ENCODE peak calls at places on chromosomes 11 and 22, in ten cellular contexts. One of them, this sample, is unnamed. For H3K27me3, the result is how much of the 10 kb centered on the place peaks cover.

GRCh38 chr11:67534070-67534679 is 10.9 kb upstream of the CABP2 start:
- DNase-seq in IMR-90: no peak
- DNase-seq in left ventricle myocardium inferior: no peak
- DNase-seq in prostate gland: no peak
- DNase-seq in thoracic aorta: no peak
- DNase-seq in bronchial epithelial cell: no peak
- DNase-seq in tibial artery: no peak
- DNase-seq in HCT116: peak
- DNase-seq in HL-60: no peak
- DNase-seq in right lobe of liver: no peak
- DNase-seq in this sample: no peak

GRCh38 chr11:65892661-65893317 is 2.3 kb downstream of the CCDC85B start:
- DNase-seq in IMR-90: no peak
- DNase-seq in HCT116: no peak
- DNase-seq in left ventricle myocardium inferior: no peak
- DNase-seq in thoracic aorta: no peak
- DNase-seq in prostate gland: no peak
- DNase-seq in right lobe of liver: no peak
- DNase-seq in bronchial epithelial cell: no peak
- DNase-seq in tibial artery: no peak
- DNase-seq in HL-60: no peak
- DNase-seq in this sample: peak

GRCh38 chr11:8099291-8099899 is 18.4 kb downstream of the TUB start:
- DNase-seq in prostate gland: peak
- DNase-seq in right lobe of liver: no peak
- DNase-seq in bronchial epithelial cell: peak
- DNase-seq in left ventricle myocardium inferior: peak
- DNase-seq in tibial artery: peak
- DNase-seq in HCT116: peak
- DNase-seq in IMR-90: peak
- DNase-seq in HL-60: peak
- DNase-seq in thoracic aorta: peak
- DNase-seq in this sample: peak

GRCh38 chr11:75056806-75057205 is 39.9 kb downstream of the OR2AT4 start:
- DNase-seq in tibial artery: no peak
- DNase-seq in HL-60: peak
- DNase-seq in bronchial epithelial cell: peak
- DNase-seq in left ventricle myocardium inferior: no peak
- DNase-seq in IMR-90: no peak
- DNase-seq in right lobe of liver: no peak
- DNase-seq in prostate gland: no peak
- DNase-seq in HCT116: no peak
- DNase-seq in thoracic aorta: no peak
- DNase-seq in this sample: no peak

GRCh38 chr22:22937894-22938480 is 50.4 kb downstream of the IGLL5 start:
- DNase-seq in right lobe of liver: no peak
- DNase-seq in thoracic aorta: no peak
- DNase-seq in IMR-90: no peak
- DNase-seq in HCT116: no peak
- DNase-seq in HL-60: no peak
- DNase-seq in tibial artery: no peak
- DNase-seq in left ventricle myocardium inferior: no peak
- DNase-seq in prostate gland: no peak
- DNase-seq in bronchial epithelial cell: no peak
- DNase-seq in this sample: no peak

GRCh38 chr11:92308366-92308765 is 83.7 kb downstream of the FAT3 start:
- DNase-seq in left ventricle myocardium inferior: no peak
- DNase-seq in bronchial epithelial cell: peak
- DNase-seq in HL-60: no peak
- DNase-seq in thoracic aorta: no peak
- DNase-seq in HCT116: no peak
- DNase-seq in IMR-90: no peak
- DNase-seq in prostate gland: no peak
- DNase-seq in right lobe of liver: no peak
- DNase-seq in tibial artery: no peak
- DNase-seq in this sample: no peak

GRCh38 chr11:134207538-134208239 is 16.1 kb downstream of the NCAPD3 start:
- DNase-seq in tibial artery: no peak
- DNase-seq in prostate gland: no peak
- DNase-seq in IMR-90: no peak
- DNase-seq in HCT116: no peak
- DNase-seq in bronchial epithelial cell: peak
- DNase-seq in left ventricle myocardium inferior: peak
- DNase-seq in thoracic aorta: no peak
- DNase-seq in right lobe of liver: no peak
- DNase-seq in HL-60: peak
- DNase-seq in this sample: peak

GRCh38 chr11:70517996-70518907 is 119.9 kb downstream of the CTTN start:
- DNase-seq in prostate gland: no peak
- DNase-seq in right lobe of liver: peak
- DNase-seq in HL-60: no peak
- DNase-seq in left ventricle myocardium inferior: no peak
- DNase-seq in bronchial epithelial cell: peak
- DNase-seq in tibial artery: no peak
- DNase-seq in HCT116: no peak
- DNase-seq in IMR-90: peak
- DNase-seq in thoracic aorta: no peak
- DNase-seq in this sample: no peak

GRCh38 chr22:50203288-50203687 is 2.5 kb downstream of the SELENOO start:
- DNase-seq in tibial artery: no peak
- DNase-seq in IMR-90: no peak
- DNase-seq in thoracic aorta: no peak
- DNase-seq in HL-60: no peak
- DNase-seq in right lobe of liver: no peak
- DNase-seq in left ventricle myocardium inferior: no peak
- DNase-seq in bronchial epithelial cell: no peak
- DNase-seq in prostate gland: no peak
- DNase-seq in HCT116: no peak
- DNase-seq in this sample: no peak

GRCh38 chr11:132715041-132715440 is 817.3 kb downstream of the OPCML start:
- DNase-seq in HL-60: no peak
- DNase-seq in bronchial epithelial cell: no peak
- DNase-seq in right lobe of liver: no peak
- DNase-seq in IMR-90: peak
- DNase-seq in HCT116: no peak
- DNase-seq in tibial artery: no peak
- DNase-seq in prostate gland: no peak
- DNase-seq in left ventricle myocardium inferior: no peak
- DNase-seq in thoracic aorta: no peak
- DNase-seq in this sample: no peak

GRCh38 chr11:133925756-133926155 is 31.0 kb downstream of the IGSF9B start:
- DNase-seq in HL-60: no peak
- DNase-seq in thoracic aorta: no peak
- DNase-seq in tibial artery: no peak
- DNase-seq in bronchial epithelial cell: no peak
- DNase-seq in right lobe of liver: no peak
- DNase-seq in prostate gland: no peak
- DNase-seq in IMR-90: no peak
- DNase-seq in left ventricle myocardium inferior: no peak
- DNase-seq in HCT116: no peak
- DNase-seq in this sample: no peak

GRCh38 chr11:130550984-130551383 is 102.5 kb downstream of the ADAMTS15 start:
- DNase-seq in HL-60: no peak
- DNase-seq in thoracic aorta: no peak
- DNase-seq in HCT116: no peak
- DNase-seq in bronchial epithelial cell: no peak
- DNase-seq in right lobe of liver: no peak
- DNase-seq in tibial artery: no peak
- DNase-seq in IMR-90: no peak
- DNase-seq in prostate gland: no peak
- DNase-seq in left ventricle myocardium inferior: no peak
- DNase-seq in this sample: no peak

GRCh38 chr11:47005441-47005840 is 68.9 kb downstream of the CSTPP1 start:
- DNase-seq in HCT116: no peak
- DNase-seq in prostate gland: no peak
- DNase-seq in thoracic aorta: no peak
- DNase-seq in tibial artery: no peak
- DNase-seq in HL-60: no peak
- DNase-seq in right lobe of liver: no peak
- DNase-seq in IMR-90: no peak
- DNase-seq in bronchial epithelial cell: no peak
- DNase-seq in left ventricle myocardium inferior: no peak
- DNase-seq in this sample: no peak

GRCh38 chr11:45209904-45210699 is 63.7 kb downstream of the PRDM11 start:
- DNase-seq in bronchial epithelial cell: no peak
- DNase-seq in HCT116: no peak
- DNase-seq in HL-60: no peak
- DNase-seq in left ventricle myocardium inferior: peak
- DNase-seq in IMR-90: peak
- DNase-seq in tibial artery: peak
- DNase-seq in right lobe of liver: peak
- DNase-seq in thoracic aorta: peak
- DNase-seq in prostate gland: peak
- DNase-seq in this sample: peak

GRCh38 chr11:75879737-75880136 is 64.7 kb downstream of the UVRAG start:
- DNase-seq in right lobe of liver: no peak
- DNase-seq in HL-60: no peak
- DNase-seq in tibial artery: no peak
- DNase-seq in thoracic aorta: no peak
- DNase-seq in IMR-90: no peak
- DNase-seq in bronchial epithelial cell: no peak
- DNase-seq in HCT116: no peak
- DNase-seq in prostate gland: no peak
- DNase-seq in left ventricle myocardium inferior: no peak
- DNase-seq in this sample: no peak

GRCh38 chr11:48384670-48385069 is 18.4 kb upstream of the OR4C5 start:
- DNase-seq in IMR-90: no peak
- DNase-seq in left ventricle myocardium inferior: no peak
- DNase-seq in thoracic aorta: no peak
- DNase-seq in prostate gland: no peak
- DNase-seq in HL-60: no peak
- DNase-seq in HCT116: no peak
- DNase-seq in right lobe of liver: no peak
- DNase-seq in bronchial epithelial cell: no peak
- DNase-seq in tibial artery: no peak
- DNase-seq in this sample: no peak

GRCh38 chr22:27972732-27973698 is 54.0 kb upstream of the PITPNB start:
- DNase-seq in left ventricle myocardium inferior: no peak
- DNase-seq in prostate gland: no peak
- DNase-seq in IMR-90: peak
- DNase-seq in right lobe of liver: no peak
- DNase-seq in HCT116: no peak
- DNase-seq in thoracic aorta: no peak
- DNase-seq in bronchial epithelial cell: no peak
- DNase-seq in HL-60: no peak
- DNase-seq in tibial artery: no peak
- DNase-seq in this sample: no peak

GRCh38 chr11:121552160-121552559 is 99.4 kb upstream of the SORL1-AS1 start:
- DNase-seq in HL-60: no peak
- DNase-seq in tibial artery: no peak
- DNase-seq in prostate gland: no peak
- DNase-seq in HCT116: no peak
- DNase-seq in left ventricle myocardium inferior: no peak
- DNase-seq in IMR-90: no peak
- DNase-seq in thoracic aorta: no peak
- DNase-seq in right lobe of liver: no peak
- DNase-seq in bronchial epithelial cell: no peak
- DNase-seq in this sample: no peak

GRCh38 chr11:56521955-56522354 is 21.1 kb downstream of the OR5M11 start:
- DNase-seq in left ventricle myocardium inferior: no peak
- DNase-seq in bronchial epithelial cell: no peak
- DNase-seq in prostate gland: no peak
- DNase-seq in tibial artery: no peak
- DNase-seq in IMR-90: no peak
- DNase-seq in thoracic aorta: no peak
- DNase-seq in HCT116: no peak
- DNase-seq in HL-60: no peak
- DNase-seq in right lobe of liver: no peak
- DNase-seq in this sample: no peak
- TF ChIP-seq CTCF in left ventricle myocardium inferior: no peak
- TF ChIP-seq CTCF in bronchial epithelial cell: no peak
- TF ChIP-seq CTCF in prostate gland: no peak
- TF ChIP-seq CTCF in tibial artery: no peak
- TF ChIP-seq CTCF in IMR-90: no peak
- TF ChIP-seq CTCF in thoracic aorta: no peak
- TF ChIP-seq CTCF in HCT116: peak
- TF ChIP-seq CTCF in HL-60: no peak
- TF ChIP-seq CTCF in right lobe of liver: peak
- TF ChIP-seq CTCF in this sample: no peak

DNA sequence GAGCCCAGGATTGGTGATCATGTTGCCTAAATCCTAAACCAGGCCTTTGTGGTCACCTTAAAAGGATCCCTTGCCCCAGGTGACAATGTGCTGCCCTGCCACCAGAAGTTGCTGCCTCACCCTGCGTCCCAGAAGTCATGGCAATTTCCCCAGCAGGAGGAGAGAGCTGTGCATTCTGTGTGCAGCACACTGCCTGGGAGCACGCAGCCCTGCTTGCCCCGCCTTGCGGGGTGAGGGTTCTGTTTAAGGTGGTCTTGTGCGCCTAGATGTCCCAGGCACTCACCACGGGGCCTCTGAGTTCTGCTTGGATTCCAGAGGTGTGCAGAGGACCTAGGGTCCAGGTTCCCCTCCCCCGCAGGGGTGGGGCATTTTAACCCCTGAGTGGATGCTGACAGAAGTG is 95.0 kb downstream of the GRAMD1B start:
- DNase-seq in bronchial epithelial cell: no peak
- DNase-seq in tibial artery: no peak
- DNase-seq in prostate gland: no peak
- DNase-seq in HL-60: no peak
- DNase-seq in HCT116: no peak
- DNase-seq in thoracic aorta: no peak
- DNase-seq in right lobe of liver: no peak
- DNase-seq in left ventricle myocardium inferior: no peak
- DNase-seq in IMR-90: no peak
- DNase-seq in this sample: no peak
- H3K4me3 ChIP-seq in bronchial epithelial cell: no peak
- H3K4me3 ChIP-seq in tibial artery: no peak
- H3K4me3 ChIP-seq in prostate gland: no peak
- H3K4me3 ChIP-seq in HL-60: no peak
- H3K4me3 ChIP-seq in HCT116: no peak
- H3K4me3 ChIP-seq in thoracic aorta: no peak
- H3K4me3 ChIP-seq in right lobe of liver: no peak
- H3K4me3 ChIP-seq in left ventricle myocardium inferior: peak
- H3K4me3 ChIP-seq in IMR-90: no peak
- H3K4me3 ChIP-seq in this sample: no peak

GRCh38 chr11:126855536-126855935 is 145.0 kb downstream of the KIRREL3 start:
- DNase-seq in thoracic aorta: no peak
- DNase-seq in HCT116: no peak
- DNase-seq in HL-60: no peak
- DNase-seq in prostate gland: no peak
- DNase-seq in tibial artery: no peak
- DNase-seq in left ventricle myocardium inferior: no peak
- DNase-seq in bronchial epithelial cell: no peak
- DNase-seq in IMR-90: no peak
- DNase-seq in right lobe of liver: no peak
- DNase-seq in this sample: no peak
- H3K27me3 ChIP-seq in thoracic aorta: under half
- H3K27me3 ChIP-seq in HCT116: under half
- H3K27me3 ChIP-seq in HL-60: under half
- H3K27me3 ChIP-seq in prostate gland: under half
- H3K27me3 ChIP-seq in tibial artery: under half
- H3K27me3 ChIP-seq in left ventricle myocardium inferior: under half
- H3K27me3 ChIP-seq in bronchial epithelial cell: under half
- H3K27me3 ChIP-seq in IMR-90: under half
- H3K27me3 ChIP-seq in right lobe of liver: under half
- H3K27me3 ChIP-seq in this sample: under half

DNA sequence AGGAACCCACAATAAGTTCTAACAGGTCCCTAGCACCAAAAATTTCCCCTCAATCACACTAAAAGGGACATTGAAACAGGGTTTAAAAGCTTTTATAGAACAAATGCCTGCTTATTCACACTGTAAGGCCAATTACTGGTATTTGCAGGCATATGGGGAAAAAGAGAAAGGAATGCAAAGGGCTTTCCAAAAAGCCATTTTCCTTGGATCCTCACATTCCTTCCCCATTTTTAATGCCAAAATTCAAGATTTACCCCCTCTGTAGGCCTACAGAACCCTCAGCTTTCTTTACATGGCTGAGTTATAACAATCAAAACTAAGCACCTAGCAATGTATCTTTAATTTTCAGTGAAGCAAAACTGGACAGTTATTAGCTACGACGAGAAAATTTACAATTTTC is 102.0 kb downstream of the SBF2 start:
- DNase-seq in prostate gland: no peak
- DNase-seq in tibial artery: no peak
- DNase-seq in HL-60: no peak
- DNase-seq in HCT116: no peak
- DNase-seq in IMR-90: no peak
- DNase-seq in right lobe of liver: no peak
- DNase-seq in left ventricle myocardium inferior: no peak
- DNase-seq in thoracic aorta: no peak
- DNase-seq in bronchial epithelial cell: no peak
- DNase-seq in this sample: no peak
- TF ChIP-seq CTCF in prostate gland: no peak
- TF ChIP-seq CTCF in tibial artery: no peak
- TF ChIP-seq CTCF in HL-60: no peak
- TF ChIP-seq CTCF in HCT116: no peak
- TF ChIP-seq CTCF in IMR-90: no peak
- TF ChIP-seq CTCF in right lobe of liver: no peak
- TF ChIP-seq CTCF in left ventricle myocardium inferior: no peak
- TF ChIP-seq CTCF in thoracic aorta: no peak
- TF ChIP-seq CTCF in bronchial epithelial cell: no peak
- TF ChIP-seq CTCF in this sample: no peak

This sample was measured in lower lobe of right lung.